ENCODE peak calls at places on chromosomes 13 and 19, in eight cellular contexts. E is tibial artery, L is colonic mucosa, D is endothelial cell of umbilical vein, N is heart right ventricle, Y is upper lobe of left lung, F is spleen, I is K562. M is an unnamed sample. For H3K4me1 and H3K36me3, the result is how much of the 10 kb centered on the place peaks cover.

GRCh38 chr19:36962346-36962745 is 46.2 kb downstream of the ZNF568 start:
- DNase-seq in E (no peak), Y (no peak), L (no peak), D (no peak), N (no peak), I (no peak), F (no peak), M (no peak)

GRCh38 chr13:46100191-46100877 is 4.5 kb downstream of the CPB2 start:
- DNase-seq in D (no peak), F (no peak), L (no peak), Y (no peak), I (peak), N (no peak), E (no peak), M (no peak)

GRCh38 chr13:46119883-46120614 is 15.2 kb upstream of the CPB2 start:
- DNase-seq in F (no peak), Y (no peak), D (peak), N (no peak), L (no peak), E (no peak), I (peak), M (peak)

GRCh38 chr13:36369268-36370107 is 23.3 kb upstream of the SPART start:
- DNase-seq in F (no peak), D (no peak), L (no peak), E (no peak), I (no peak), Y (no peak), N (no peak), M (no peak)

GRCh38 chr13:34719060-34719875 is 222.8 kb upstream of the NBEA start:
- DNase-seq in L (no peak), E (no peak), I (no peak), D (peak), Y (no peak), N (no peak), F (no peak), M (no peak)

GRCh38 chr19:4130635-4131438 is 6.9 kb upstream of the MAP2K2 start:
- DNase-seq in I (peak), D (no peak), N (no peak), Y (no peak), L (no peak), F (no peak), E (no peak), M (no peak)

GRCh38 chr19:49272204-49272603 is 52.8 kb downstream of the SLC6A16 start:
- DNase-seq in N (no peak), D (no peak), L (no peak), Y (no peak), E (no peak), F (no peak), I (no peak), M (no peak)

GRCh38 chr13:27979765-27980279 is 8.7 kb downstream of the URAD start:
- DNase-seq in D (no peak), N (no peak), E (no peak), I (no peak), L (no peak), Y (no peak), F (no peak), M (no peak)

DNA sequence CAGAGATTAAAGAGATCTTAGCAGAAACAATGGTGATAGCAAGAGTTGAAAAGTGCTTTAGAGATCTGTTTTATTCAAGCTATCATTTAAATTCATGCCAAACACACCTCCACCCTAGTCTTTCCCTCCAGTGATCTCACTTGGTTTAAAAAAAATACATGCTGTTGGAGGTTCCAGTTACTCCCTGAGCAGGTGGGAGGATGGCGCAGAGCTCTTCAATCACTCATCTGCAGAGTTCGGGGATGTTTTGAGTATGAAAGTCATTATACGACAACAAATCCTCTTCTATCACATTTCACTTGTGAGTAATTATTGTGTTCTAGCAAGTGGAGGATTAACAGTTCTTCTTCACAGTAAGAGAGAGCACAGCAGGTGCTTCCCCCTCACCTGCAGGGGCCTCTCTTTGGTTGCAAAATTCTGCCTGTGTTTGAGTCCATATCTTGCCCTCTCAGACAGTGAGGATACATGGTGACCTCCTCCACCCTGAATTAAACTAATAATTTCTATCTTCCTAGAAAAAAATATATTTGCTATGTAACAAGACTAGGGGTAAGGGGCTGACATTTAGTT is 376.7 kb downstream of the LIG4 start:
- DNase-seq in I (no peak), L (no peak), E (no peak), F (no peak), D (no peak), Y (no peak), N (no peak), M (no peak)
- H3K4me1 ChIP-seq in I (under half), L (under half), E (under half), F (under half), D (under half), Y (under half), N (under half), M (under half)

GRCh38 chr19:7559102-7559501 is 23.6 kb downstream of the PNPLA6 start:
- DNase-seq in L (no peak), I (no peak), E (no peak), F (no peak), N (no peak), Y (no peak), D (no peak), M (no peak)

GRCh38 chr19:7558667-7559066 is 23.1 kb downstream of the PNPLA6 start:
- DNase-seq in L (no peak), F (no peak), D (no peak), I (no peak), Y (peak), N (no peak), E (no peak), M (no peak)

GRCh38 chr19:7554990-7555864 is 19.7 kb downstream of the PNPLA6 start:
- DNase-seq in N (no peak), E (no peak), I (peak), F (no peak), D (no peak), L (peak), Y (peak), M (no peak)

GRCh38 chr19:7554565-7554964 is 19.0 kb downstream of the PNPLA6 start:
- DNase-seq in Y (peak), N (no peak), E (no peak), L (no peak), F (no peak), I (no peak), D (no peak), M (no peak)

DNA sequence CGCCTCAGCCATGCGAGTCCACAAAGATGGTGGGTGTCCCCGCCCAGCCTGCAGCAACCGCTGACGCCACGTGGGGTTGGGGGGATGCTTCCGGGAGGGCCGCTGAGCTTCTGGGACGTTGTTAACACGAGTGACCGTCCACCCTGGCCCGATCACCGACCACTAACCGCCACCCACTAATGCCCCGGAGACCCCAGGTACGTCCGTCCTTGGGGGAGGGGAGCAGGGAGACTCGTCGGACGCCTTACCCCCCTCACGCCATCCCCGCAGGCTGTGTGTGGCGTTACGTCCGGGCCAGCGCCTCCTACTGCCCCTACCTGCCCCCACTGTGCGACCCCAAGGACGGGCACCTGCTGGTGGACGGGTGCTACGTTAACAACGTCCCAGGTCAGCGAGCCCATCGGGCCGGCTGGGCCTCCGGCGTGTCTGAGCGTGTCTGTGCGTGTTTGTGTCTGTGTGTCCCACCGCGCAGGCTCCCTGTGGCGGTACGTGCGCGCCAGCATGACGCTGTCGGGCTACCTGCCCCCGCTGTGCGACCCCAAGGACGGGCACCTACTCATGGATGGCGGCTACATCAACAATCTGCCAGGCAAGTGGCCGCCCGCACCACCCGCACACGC is 21.3 kb downstream of the PNPLA6 start:
- DNase-seq in Y (peak), D (no peak), N (no peak), I (no peak), F (no peak), L (no peak), E (no peak), M (no peak)
- H3K36me3 ChIP-seq in Y (half or more), D (under half), N (half or more), I (under half), F (half or more), L (under half), E (half or more), M (under half)

GRCh38 chr19:12952488-12953455 is 4.3 kb downstream of the GADD45GIP1 start:
- DNase-seq in Y (no peak), L (no peak), D (peak), F (no peak), N (peak), I (no peak), E (no peak), M (no peak)
- H3K4me1 ChIP-seq in Y (under half), L (under half), D (under half), F (half or more), N (under half), I (under half), E (under half), M (under half)

DNA sequence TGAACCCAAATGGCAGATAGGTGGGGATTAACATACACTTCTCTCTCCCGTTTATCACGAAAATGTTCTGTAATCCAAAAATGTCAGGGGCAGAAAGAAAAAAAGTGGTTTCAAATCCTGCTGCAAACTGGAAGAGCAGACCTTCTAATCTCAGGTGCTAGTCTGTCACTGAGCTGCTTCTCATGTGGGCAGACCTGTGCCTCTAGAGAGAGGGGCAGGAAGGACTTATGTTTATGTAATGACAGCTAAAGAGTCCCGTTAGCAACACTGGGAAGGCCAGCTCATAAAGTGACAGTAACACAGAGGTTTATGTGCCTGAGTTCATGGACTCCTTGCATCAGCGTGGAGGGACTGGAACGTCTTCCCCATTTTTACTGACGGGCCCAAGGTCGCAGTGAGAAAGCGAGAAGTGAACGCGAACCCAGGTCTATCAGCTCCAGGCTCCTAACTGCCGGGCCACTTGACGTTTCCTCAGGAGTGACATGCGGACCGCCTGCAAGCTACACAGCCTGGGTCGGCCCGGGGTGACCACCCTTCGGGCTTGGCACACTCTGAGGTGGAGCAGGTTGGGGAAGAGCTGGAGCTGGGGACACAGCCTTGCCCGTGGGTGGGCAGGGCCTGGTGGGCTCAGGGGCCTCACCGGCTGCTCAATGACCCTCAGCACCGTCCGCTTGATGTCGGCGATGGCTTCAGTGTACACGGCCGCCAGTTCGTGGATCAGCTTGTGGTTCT is 9.6 kb upstream of the RSPH6A start:
- DNase-seq in E (no peak), D (no peak), F (no peak), L (no peak), I (no peak), N (no peak), Y (peak), M (no peak)
- H3K36me3 ChIP-seq in E (half or more), D (under half), F (half or more), L (under half), I (half or more), N (half or more), Y (half or more), M (under half)

GRCh38 chr13:30745917-30746686 is 10.8 kb downstream of the ALOX5AP start:
- DNase-seq in L (peak), N (no peak), I (no peak), D (peak), Y (no peak), F (no peak), E (no peak), M (no peak)
- H3K4me1 ChIP-seq in L (under half), N (under half), I (under half), D (under half), Y (under half), F (half or more), E (under half), M (under half)

DNA sequence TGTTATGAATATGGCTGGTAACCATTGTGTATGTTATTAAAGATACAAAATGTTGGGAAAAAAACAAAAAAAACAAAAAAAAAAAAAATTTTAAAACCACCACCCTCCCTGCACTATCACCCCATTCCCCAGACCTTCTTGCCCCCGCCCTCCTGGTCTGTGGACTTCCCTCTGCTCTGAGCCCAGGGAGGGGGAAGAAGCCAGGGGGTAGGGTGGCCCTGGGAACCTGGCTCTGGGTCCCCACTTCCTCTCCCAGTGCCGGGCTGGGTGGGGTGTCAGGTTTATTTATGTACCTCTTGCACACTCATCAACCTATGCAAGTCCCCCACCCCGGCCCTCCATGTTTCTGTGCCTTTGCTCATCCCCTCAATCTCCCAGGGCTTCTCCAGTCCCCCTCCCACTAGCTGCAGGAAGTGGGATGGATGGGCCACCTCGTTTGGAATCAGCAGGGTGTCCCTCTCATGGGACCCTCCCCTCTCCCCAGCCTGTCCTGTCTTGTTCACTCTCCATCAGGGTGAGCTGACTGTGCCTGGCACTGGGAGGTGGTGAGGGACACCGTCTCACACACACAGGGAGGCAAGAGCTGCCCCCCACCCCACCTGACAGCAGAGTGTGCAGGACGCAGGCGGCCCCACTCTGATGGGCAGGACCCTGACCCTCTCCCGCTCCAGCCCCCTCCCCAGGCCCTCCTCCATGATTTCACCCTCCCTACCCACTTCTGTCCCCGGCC is 5.9 kb downstream of the PAF1 start:
- DNase-seq in I (no peak), F (no peak), E (no peak), Y (no peak), L (no peak), N (no peak), D (no peak), M (no peak)
- H3K36me3 ChIP-seq in I (half or more), F (half or more), E (half or more), Y (half or more), L (under half), N (half or more), D (under half), M (under half)

GRCh38 chr19:10870501-10870954 is 825 bp upstream of the CARM1 start:
- DNase-seq in E (no peak), Y (no peak), L (no peak), I (no peak), D (no peak), F (no peak), N (no peak), M (no peak)
- H3K4me1 ChIP-seq in E (under half), Y (under half), L (under half), I (under half), D (under half), F (under half), N (under half), M (under half)

DNA sequence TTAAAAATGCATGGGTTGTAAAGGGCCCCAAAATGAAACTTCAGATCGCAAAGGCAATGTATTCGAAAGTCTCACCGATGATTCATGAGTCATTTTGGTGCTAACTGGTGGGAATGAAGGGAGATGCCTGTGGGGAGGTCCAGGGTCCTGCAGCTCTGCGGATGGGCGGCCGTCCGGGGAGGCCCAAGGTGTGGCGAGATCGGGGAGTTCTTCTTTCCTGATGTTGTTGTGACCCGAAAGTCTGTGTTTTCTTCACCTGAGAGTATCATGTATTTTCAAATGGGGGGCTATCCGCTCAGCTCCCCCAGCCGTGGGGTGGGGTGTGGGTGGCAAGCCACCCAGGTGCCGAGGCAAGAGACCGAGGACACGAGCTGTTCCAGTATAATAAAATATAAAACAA is 36.5 kb downstream of the TFDP1 start:
- DNase-seq in E (no peak), N (no peak), D (no peak), L (no peak), Y (peak), F (peak), I (no peak), M (no peak)
- H3K36me3 ChIP-seq in E (under half), N (under half), D (under half), L (under half), Y (under half), F (under half), I (half or more), M (under half)

GRCh38 chr19:5632241-5632612 is 9.3 kb downstream of the SAFB start:
- DNase-seq in L (no peak), N (no peak), E (no peak), Y (no peak), F (no peak), I (no peak), D (no peak), M (no peak)

GRCh38 chr19:5635427-5635826 is 12.5 kb downstream of the SAFB start:
- DNase-seq in Y (no peak), E (no peak), I (no peak), L (no peak), D (no peak), F (peak), N (no peak), M (no peak)

GRCh38 chr19:5628919-5629481 is 6.1 kb downstream of the SAFB start:
- DNase-seq in E (no peak), I (no peak), Y (no peak), N (no peak), D (no peak), L (no peak), F (peak), M (no peak)

GRCh38 chr19:5631511-5632240 is 8.8 kb downstream of the SAFB start:
- DNase-seq in E (no peak), N (no peak), Y (no peak), D (no peak), L (no peak), I (no peak), F (no peak), M (peak)

GRCh38 chr19:5632657-5633056 is 9.8 kb downstream of the SAFB start:
- DNase-seq in L (no peak), D (no peak), I (no peak), Y (no peak), F (peak), E (no peak), N (no peak), M (no peak)
- H3K4me1 ChIP-seq in L (under half), D (under half), I (under half), Y (half or more), F (half or more), E (under half), N (half or more), M (under half)

GRCh38 chr19:10551698-10552301 is 8.1 kb downstream of the ATG4D start:
- DNase-seq in L (peak), D (no peak), F (no peak), I (no peak), E (no peak), Y (no peak), N (no peak), M (no peak)

GRCh38 chr19:10553943-10554381 is 10.3 kb downstream of the ATG4D start:
- DNase-seq in L (peak), E (no peak), D (no peak), Y (peak), N (no peak), F (peak), I (no peak), M (no peak)

GRCh38 chr19:10553087-10553667 is 9.5 kb downstream of the ATG4D start:
- DNase-seq in I (no peak), L (no peak), Y (no peak), F (peak), E (no peak), N (no peak), D (no peak), M (no peak)

GRCh38 chr19:10550336-10550735 is 6.6 kb downstream of the ATG4D start:
- DNase-seq in D (no peak), F (no peak), I (no peak), E (no peak), L (no peak), Y (no peak), N (no peak), M (no peak)

DNA sequence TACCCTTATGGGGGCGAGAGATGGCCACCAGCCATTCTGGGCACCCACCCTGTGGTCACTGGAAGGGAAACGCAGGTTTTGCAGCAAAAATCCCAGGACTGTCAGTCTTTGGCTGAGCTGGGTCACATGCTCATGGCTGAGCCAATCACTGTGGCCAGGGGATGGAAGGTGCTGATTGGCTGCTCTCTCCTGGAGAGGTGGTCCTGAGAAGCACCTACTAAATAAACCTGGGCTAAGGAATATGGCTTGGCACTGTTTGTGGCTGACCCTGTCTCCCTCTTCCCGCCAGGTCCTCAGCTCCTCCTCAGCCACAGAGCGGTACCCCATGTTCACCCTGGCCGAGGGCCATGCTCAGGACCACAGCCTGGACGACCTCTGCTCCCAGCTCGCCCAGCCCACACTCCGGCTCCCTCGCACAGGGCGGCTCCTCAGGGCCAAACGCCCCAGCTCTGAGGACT is 8.9 kb downstream of the ATG4D start:
- DNase-seq in Y (no peak), D (no peak), F (no peak), I (peak), L (peak), N (no peak), E (no peak), M (no peak)
- H3K36me3 ChIP-seq in Y (half or more), D (under half), F (half or more), I (half or more), L (under half), N (half or more), E (half or more), M (under half)

M was measured in uterus.